ENCODE peak calls at places on chromosomes 3 and 15, in nine cellular contexts. One of them, this sample, is unnamed. For H3K36me3 and H3K9me3, the result is how much of the 10 kb centered on the place peaks cover.

GRCh38 chr3:13878711-13879101 is 1.2 kb downstream of the WNT7A start:
- DNase-seq in lower lobe of right lung: no peak
- DNase-seq in PC-3: peak
- DNase-seq in left lung: peak
- DNase-seq in thoracic aorta: no peak
- DNase-seq in CD8-positive, alpha-beta T cell: no peak
- DNase-seq in body of pancreas: no peak
- DNase-seq in suprapubic skin: peak
- DNase-seq in heart left ventricle: no peak
- DNase-seq in this sample: no peak

GRCh38 chr15:53808058-53808703 is 48.7 kb upstream of the WDR72 start:
- DNase-seq in left lung: no peak
- DNase-seq in lower lobe of right lung: no peak
- DNase-seq in heart left ventricle: no peak
- DNase-seq in CD8-positive, alpha-beta T cell: no peak
- DNase-seq in body of pancreas: no peak
- DNase-seq in thoracic aorta: no peak
- DNase-seq in PC-3: peak
- DNase-seq in suprapubic skin: no peak
- DNase-seq in this sample: no peak

GRCh38 chr15:60554494-60554893 is 75.6 kb upstream of the ICE2 start:
- DNase-seq in body of pancreas: no peak
- DNase-seq in suprapubic skin: no peak
- DNase-seq in left lung: no peak
- DNase-seq in lower lobe of right lung: no peak
- DNase-seq in thoracic aorta: no peak
- DNase-seq in CD8-positive, alpha-beta T cell: no peak
- DNase-seq in heart left ventricle: no peak
- DNase-seq in PC-3: no peak
- DNase-seq in this sample: no peak

GRCh38 chr3:24220859-24221657 is 273.6 kb downstream of the THRB start:
- DNase-seq in left lung: no peak
- DNase-seq in thoracic aorta: peak
- DNase-seq in body of pancreas: no peak
- DNase-seq in CD8-positive, alpha-beta T cell: no peak
- DNase-seq in suprapubic skin: no peak
- DNase-seq in PC-3: peak
- DNase-seq in heart left ventricle: no peak
- DNase-seq in lower lobe of right lung: no peak
- DNase-seq in this sample: peak

GRCh38 chr3:51705276-51706020 is 1.4 kb upstream of the GRM2 start:
- DNase-seq in body of pancreas: no peak
- DNase-seq in left lung: no peak
- DNase-seq in heart left ventricle: no peak
- DNase-seq in CD8-positive, alpha-beta T cell: no peak
- DNase-seq in thoracic aorta: no peak
- DNase-seq in suprapubic skin: no peak
- DNase-seq in PC-3: no peak
- DNase-seq in lower lobe of right lung: peak
- DNase-seq in this sample: no peak

GRCh38 chr3:123870033-123870432 is 14.1 kb downstream of the MYLK start:
- DNase-seq in lower lobe of right lung: no peak
- DNase-seq in heart left ventricle: no peak
- DNase-seq in thoracic aorta: no peak
- DNase-seq in PC-3: peak
- DNase-seq in left lung: no peak
- DNase-seq in body of pancreas: no peak
- DNase-seq in suprapubic skin: no peak
- DNase-seq in CD8-positive, alpha-beta T cell: no peak
- DNase-seq in this sample: peak

GRCh38 chr3:4996223-4996765 is 17.1 kb downstream of the BHLHE40 start:
- DNase-seq in left lung: no peak
- DNase-seq in lower lobe of right lung: no peak
- DNase-seq in suprapubic skin: no peak
- DNase-seq in heart left ventricle: no peak
- DNase-seq in thoracic aorta: no peak
- DNase-seq in PC-3: no peak
- DNase-seq in CD8-positive, alpha-beta T cell: no peak
- DNase-seq in body of pancreas: no peak
- DNase-seq in this sample: no peak

GRCh38 chr15:86064326-86064725 is 15.3 kb upstream of the AGBL1 start:
- DNase-seq in suprapubic skin: no peak
- DNase-seq in thoracic aorta: no peak
- DNase-seq in left lung: no peak
- DNase-seq in lower lobe of right lung: no peak
- DNase-seq in CD8-positive, alpha-beta T cell: no peak
- DNase-seq in PC-3: no peak
- DNase-seq in body of pancreas: no peak
- DNase-seq in heart left ventricle: no peak
- DNase-seq in this sample: no peak

GRCh38 chr3:50503504-50503903 is at the start of gene CACNA2D2:
- DNase-seq in left lung: peak
- DNase-seq in PC-3: peak
- DNase-seq in body of pancreas: peak
- DNase-seq in lower lobe of right lung: peak
- DNase-seq in CD8-positive, alpha-beta T cell: peak
- DNase-seq in heart left ventricle: peak
- DNase-seq in suprapubic skin: no peak
- DNase-seq in thoracic aorta: no peak
- DNase-seq in this sample: peak

GRCh38 chr3:7282988-7283387 is 422.1 kb downstream of the GRM7 start:
- DNase-seq in CD8-positive, alpha-beta T cell: no peak
- DNase-seq in lower lobe of right lung: no peak
- DNase-seq in heart left ventricle: no peak
- DNase-seq in suprapubic skin: no peak
- DNase-seq in body of pancreas: no peak
- DNase-seq in left lung: no peak
- DNase-seq in PC-3: no peak
- DNase-seq in thoracic aorta: no peak
- DNase-seq in this sample: no peak

GRCh38 chr15:57278439-57278838 is 97.9 kb upstream of the CGNL1 start:
- DNase-seq in body of pancreas: no peak
- DNase-seq in left lung: no peak
- DNase-seq in thoracic aorta: no peak
- DNase-seq in suprapubic skin: no peak
- DNase-seq in lower lobe of right lung: no peak
- DNase-seq in heart left ventricle: no peak
- DNase-seq in PC-3: no peak
- DNase-seq in CD8-positive, alpha-beta T cell: no peak
- DNase-seq in this sample: no peak

GRCh38 chr3:107928084-107928445 is 162.8 kb downstream of the CD47 start:
- DNase-seq in body of pancreas: no peak
- DNase-seq in lower lobe of right lung: no peak
- DNase-seq in PC-3: peak
- DNase-seq in heart left ventricle: no peak
- DNase-seq in suprapubic skin: no peak
- DNase-seq in CD8-positive, alpha-beta T cell: no peak
- DNase-seq in left lung: no peak
- DNase-seq in thoracic aorta: no peak
- DNase-seq in this sample: peak

GRCh38 chr3:20396335-20396734 is 210.3 kb upstream of the SGO1 start:
- DNase-seq in body of pancreas: no peak
- DNase-seq in thoracic aorta: no peak
- DNase-seq in CD8-positive, alpha-beta T cell: no peak
- DNase-seq in heart left ventricle: no peak
- DNase-seq in suprapubic skin: no peak
- DNase-seq in left lung: no peak
- DNase-seq in lower lobe of right lung: no peak
- DNase-seq in PC-3: no peak
- DNase-seq in this sample: no peak

GRCh38 chr3:4426782-4427344 is 40.2 kb downstream of the SUMF1 start:
- DNase-seq in body of pancreas: no peak
- DNase-seq in suprapubic skin: no peak
- DNase-seq in CD8-positive, alpha-beta T cell: no peak
- DNase-seq in PC-3: peak
- DNase-seq in thoracic aorta: no peak
- DNase-seq in heart left ventricle: no peak
- DNase-seq in lower lobe of right lung: no peak
- DNase-seq in left lung: no peak
- DNase-seq in this sample: no peak

GRCh38 chr3:120683213-120683612 is 1.2 kb upstream of the HGD start:
- DNase-seq in thoracic aorta: no peak
- DNase-seq in left lung: no peak
- DNase-seq in heart left ventricle: no peak
- DNase-seq in body of pancreas: peak
- DNase-seq in CD8-positive, alpha-beta T cell: no peak
- DNase-seq in PC-3: no peak
- DNase-seq in suprapubic skin: no peak
- DNase-seq in lower lobe of right lung: no peak
- DNase-seq in this sample: no peak

GRCh38 chr3:120681018-120681417 is 1.0 kb downstream of the HGD start:
- DNase-seq in lower lobe of right lung: no peak
- DNase-seq in thoracic aorta: no peak
- DNase-seq in PC-3: no peak
- DNase-seq in body of pancreas: no peak
- DNase-seq in CD8-positive, alpha-beta T cell: no peak
- DNase-seq in heart left ventricle: no peak
- DNase-seq in left lung: no peak
- DNase-seq in suprapubic skin: no peak
- DNase-seq in this sample: no peak

GRCh38 chr3:120680193-120680894 is 1.7 kb downstream of the HGD start:
- DNase-seq in body of pancreas: no peak
- DNase-seq in PC-3: no peak
- DNase-seq in CD8-positive, alpha-beta T cell: no peak
- DNase-seq in lower lobe of right lung: no peak
- DNase-seq in suprapubic skin: no peak
- DNase-seq in left lung: no peak
- DNase-seq in thoracic aorta: no peak
- DNase-seq in heart left ventricle: no peak
- DNase-seq in this sample: no peak

GRCh38 chr3:120682095-120682681 is at the start of gene HGD:
- DNase-seq in thoracic aorta: no peak
- DNase-seq in left lung: no peak
- DNase-seq in heart left ventricle: no peak
- DNase-seq in lower lobe of right lung: no peak
- DNase-seq in body of pancreas: peak
- DNase-seq in suprapubic skin: no peak
- DNase-seq in CD8-positive, alpha-beta T cell: no peak
- DNase-seq in PC-3: peak
- DNase-seq in this sample: no peak

GRCh38 chr3:120681506-120682038 is 467 bp downstream of the HGD start:
- DNase-seq in suprapubic skin: no peak
- DNase-seq in body of pancreas: no peak
- DNase-seq in heart left ventricle: no peak
- DNase-seq in PC-3: no peak
- DNase-seq in lower lobe of right lung: no peak
- DNase-seq in CD8-positive, alpha-beta T cell: no peak
- DNase-seq in left lung: no peak
- DNase-seq in thoracic aorta: no peak
- DNase-seq in this sample: no peak
- H3K4me3 ChIP-seq in suprapubic skin: no peak
- H3K4me3 ChIP-seq in body of pancreas: no peak
- H3K4me3 ChIP-seq in heart left ventricle: no peak
- H3K4me3 ChIP-seq in PC-3: no peak
- H3K4me3 ChIP-seq in lower lobe of right lung: no peak
- H3K4me3 ChIP-seq in CD8-positive, alpha-beta T cell: no peak
- H3K4me3 ChIP-seq in left lung: no peak
- H3K4me3 ChIP-seq in thoracic aorta: no peak
- H3K4me3 ChIP-seq in this sample: no peak

DNA sequence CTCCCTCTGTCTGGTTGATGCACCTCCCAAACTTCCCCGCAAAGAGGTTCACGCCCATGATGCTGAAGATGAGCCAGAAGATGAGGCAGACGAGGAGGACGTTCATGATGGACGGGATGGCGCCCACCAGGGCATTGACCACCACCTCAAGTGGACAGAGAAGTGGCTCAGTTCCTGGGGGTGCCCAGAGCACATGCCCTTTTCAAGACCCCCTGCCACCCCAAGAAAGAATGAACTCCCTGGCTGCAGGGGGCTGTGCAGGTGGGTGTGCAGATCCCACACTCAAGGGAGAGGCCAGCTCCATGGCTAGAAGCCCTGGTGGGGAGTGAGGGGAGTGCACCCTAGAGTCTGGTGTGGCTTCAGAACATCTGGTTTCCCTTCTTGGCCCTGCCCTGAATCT is 64.1 kb downstream of the EXOG start:
- DNase-seq in CD8-positive, alpha-beta T cell: no peak
- DNase-seq in PC-3: no peak
- DNase-seq in body of pancreas: no peak
- DNase-seq in heart left ventricle: peak
- DNase-seq in suprapubic skin: no peak
- DNase-seq in left lung: no peak
- DNase-seq in lower lobe of right lung: peak
- DNase-seq in thoracic aorta: no peak
- DNase-seq in this sample: no peak
- H3K36me3 ChIP-seq in CD8-positive, alpha-beta T cell: under half
- H3K36me3 ChIP-seq in PC-3: under half
- H3K36me3 ChIP-seq in body of pancreas: under half
- H3K36me3 ChIP-seq in heart left ventricle: half or more
- H3K36me3 ChIP-seq in suprapubic skin: under half
- H3K36me3 ChIP-seq in left lung: under half
- H3K36me3 ChIP-seq in lower lobe of right lung: under half
- H3K36me3 ChIP-seq in thoracic aorta: under half
- H3K36me3 ChIP-seq in this sample: under half

DNA sequence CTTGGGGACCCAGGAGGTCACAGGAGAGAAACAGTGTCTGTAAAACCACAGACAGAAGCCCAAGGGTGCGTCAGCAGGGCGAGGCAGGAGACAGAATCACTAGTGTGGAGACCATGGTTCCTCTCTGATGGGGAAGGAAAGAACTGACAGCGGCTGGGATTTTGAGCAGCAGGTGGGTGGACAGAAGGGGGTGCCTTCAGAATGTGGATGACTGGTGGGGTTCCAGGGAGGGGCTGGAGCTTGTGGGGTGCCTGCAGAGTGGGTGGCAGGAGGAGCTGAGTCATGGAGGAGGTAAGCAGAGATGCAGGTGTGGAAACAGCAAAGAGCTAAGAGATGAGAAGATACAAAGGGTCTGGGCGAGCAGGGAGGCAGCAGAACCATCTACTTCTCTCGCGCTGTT is 124.2 kb downstream of the GABRB3 start:
- DNase-seq in thoracic aorta: no peak
- DNase-seq in PC-3: no peak
- DNase-seq in heart left ventricle: no peak
- DNase-seq in lower lobe of right lung: no peak
- DNase-seq in left lung: no peak
- DNase-seq in suprapubic skin: no peak
- DNase-seq in CD8-positive, alpha-beta T cell: no peak
- DNase-seq in body of pancreas: no peak
- DNase-seq in this sample: no peak
- H3K9me3 ChIP-seq in thoracic aorta: under half
- H3K9me3 ChIP-seq in PC-3: under half
- H3K9me3 ChIP-seq in heart left ventricle: under half
- H3K9me3 ChIP-seq in lower lobe of right lung: under half
- H3K9me3 ChIP-seq in left lung: half or more
- H3K9me3 ChIP-seq in suprapubic skin: under half
- H3K9me3 ChIP-seq in CD8-positive, alpha-beta T cell: under half
- H3K9me3 ChIP-seq in body of pancreas: under half
- H3K9me3 ChIP-seq in this sample: under half

GRCh38 chr15:68554716-68555347 is 24.0 kb upstream of the CORO2B start:
- DNase-seq in suprapubic skin: no peak
- DNase-seq in CD8-positive, alpha-beta T cell: no peak
- DNase-seq in left lung: no peak
- DNase-seq in lower lobe of right lung: no peak
- DNase-seq in heart left ventricle: no peak
- DNase-seq in body of pancreas: no peak
- DNase-seq in PC-3: no peak
- DNase-seq in thoracic aorta: no peak
- DNase-seq in this sample: no peak
- H3K4me3 ChIP-seq in suprapubic skin: no peak
- H3K4me3 ChIP-seq in CD8-positive, alpha-beta T cell: no peak
- H3K4me3 ChIP-seq in left lung: no peak
- H3K4me3 ChIP-seq in lower lobe of right lung: no peak
- H3K4me3 ChIP-seq in heart left ventricle: no peak
- H3K4me3 ChIP-seq in body of pancreas: no peak
- H3K4me3 ChIP-seq in PC-3: no peak
- H3K4me3 ChIP-seq in thoracic aorta: no peak
- H3K4me3 ChIP-seq in this sample: no peak

This sample was measured in MG63.